ENCODE peak calls at places on chromosome 19, in five cellular contexts. G is CD8-positive, alpha-beta T cell; V is heart right ventricle; S is uterus; M is lower leg skin. F is an unnamed sample.

GRCh38 chr19:14300281-14300680 is 81.0 kb upstream of the ADGRE5 start:
- DNase-seq in G (no peak), V (no peak), S (no peak), M (no peak), F (no peak)

GRCh38 chr19:38721496-38721895 is 22.8 kb downstream of the CAPN12 start:
- DNase-seq in G (no peak), V (no peak), S (no peak), M (no peak), F (no peak)

GRCh38 chr19:3466630-3467029 is 13.7 kb downstream of the SMIM24 start:
- DNase-seq in G (no peak), V (no peak), S (peak), M (no peak), F (no peak)

GRCh38 chr19:28388988-28389387 is 824.0 kb downstream of the UQCRFS1 start:
- DNase-seq in G (no peak), V (no peak), S (no peak), M (no peak), F (no peak)

GRCh38 chr19:44552324-44552723 is 22.8 kb upstream of the CEACAM20 start:
- DNase-seq in G (no peak), V (peak), S (no peak), M (no peak), F (no peak)

GRCh38 chr19:41205995-41206394 is 13.0 kb downstream of the CYP2S1 start:
- DNase-seq in G (no peak), V (no peak), S (no peak), M (no peak), F (no peak)

GRCh38 chr19:41540041-41540695 is 35.8 kb upstream of the CEACAM21 start:
- DNase-seq in G (no peak), V (no peak), S (no peak), M (no peak), F (no peak)

GRCh38 chr19:13796301-13797057 is 1.2 kb downstream of the ZSWIM4 start:
- DNase-seq in G (no peak), V (peak), S (peak), M (peak), F (peak)

GRCh38 chr19:34734601-34735103 is 609 bp downstream of the ZNF181 start:
- DNase-seq in G (no peak), V (no peak), S (no peak), M (no peak), F (no peak)

GRCh38 chr19:44260695-44261446 is 1.2 kb downstream of the ZNF233 start:
- DNase-seq in G (no peak), V (no peak), S (no peak), M (no peak), F (no peak)

GRCh38 chr19:51514866-51515481 is 13.4 kb upstream of the SIGLEC12 start:
- DNase-seq in G (peak), V (no peak), S (no peak), M (no peak), F (no peak)

GRCh38 chr19:41700381-41701195 is 7.8 kb upstream of the CEACAM5 start:
- DNase-seq in G (no peak), V (no peak), S (no peak), M (peak), F (no peak)

GRCh38 chr19:29753934-29754305 is 38.9 kb upstream of the C19orf12 start:
- DNase-seq in G (no peak), V (no peak), S (no peak), M (no peak), F (no peak)

GRCh38 chr19:20186163-20186562 is 19.1 kb downstream of the ZNF486 start:
- DNase-seq in G (no peak), V (no peak), S (no peak), M (no peak), F (no peak)

GRCh38 chr19:42655748-42656147 is 61.0 kb upstream of the CEACAM8 start:
- DNase-seq in G (no peak), V (no peak), S (no peak), M (no peak), F (no peak)

GRCh38 chr19:12544401-12544876 is 6.8 kb downstream of the ZNF564 start:
- DNase-seq in G (no peak), V (no peak), S (no peak), M (no peak), F (no peak)

GRCh38 chr19:29956855-29957254 is 14.8 kb downstream of the URI1 start:
- DNase-seq in G (no peak), V (no peak), S (no peak), M (no peak), F (no peak)

GRCh38 chr19:55253842-55254624 is 4.8 kb downstream of the PPP6R1 start:
- DNase-seq in G (peak), V (no peak), S (no peak), M (no peak), F (peak)

GRCh38 chr19:47432091-47432490 is 12.8 kb upstream of the MEIS3 start:
- DNase-seq in G (no peak), V (no peak), S (no peak), M (no peak), F (no peak)

GRCh38 chr19:47432499-47432898 is 13.2 kb upstream of the MEIS3 start:
- DNase-seq in G (no peak), V (no peak), S (no peak), M (no peak), F (no peak)

GRCh38 chr19:47429140-47429793 is 9.9 kb upstream of the MEIS3 start:
- DNase-seq in G (no peak), V (no peak), S (no peak), M (no peak), F (no peak)

GRCh38 chr19:47428177-47428894 is 9.0 kb upstream of the MEIS3 start:
- DNase-seq in G (peak), V (peak), S (peak), M (peak), F (peak)

DNA sequence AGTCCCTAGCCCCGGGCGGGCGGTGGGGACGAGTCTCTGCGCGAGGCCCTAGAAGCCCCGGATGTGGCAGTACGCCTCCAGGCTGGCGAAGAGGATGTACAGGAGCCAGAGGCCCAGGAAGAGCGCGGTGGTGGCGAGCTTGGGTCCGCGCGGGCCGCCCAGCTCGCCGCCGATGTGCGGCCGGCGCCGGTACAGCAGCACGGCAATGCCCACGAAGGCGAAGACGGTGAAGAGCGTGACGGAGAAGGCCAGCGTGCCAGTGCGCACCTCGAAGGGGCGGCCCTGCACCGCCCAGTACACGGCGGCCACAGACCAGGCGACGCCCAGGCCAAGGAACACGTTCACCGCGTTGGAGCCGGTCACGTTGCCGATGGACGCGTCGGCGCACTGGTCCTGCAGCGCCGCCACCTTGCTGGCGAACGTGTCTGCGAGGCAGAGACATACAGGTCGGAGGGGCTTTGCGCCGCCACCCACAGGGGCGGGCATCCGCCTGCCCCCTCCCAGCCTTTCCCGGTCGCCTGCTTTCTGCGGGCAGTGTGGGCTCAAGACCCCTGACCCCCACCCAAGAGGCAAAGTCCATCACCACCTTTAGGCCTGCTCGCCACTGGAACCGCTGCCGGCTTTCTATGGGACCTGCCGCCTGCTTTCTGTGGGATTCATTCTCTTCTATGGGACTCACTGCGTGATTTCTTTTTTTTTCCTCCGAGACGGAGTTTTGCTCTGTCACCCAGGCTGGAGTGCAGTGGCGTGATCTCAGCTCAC is 10.9 kb upstream of the MEIS3 start:
- DNase-seq in G (no peak), V (no peak), S (no peak), M (no peak), F (no peak)
- TF ChIP-seq CTCF in G (no peak), V (no peak), S (peak), M (no peak), F (no peak)

GRCh38 chr19:56725829-56726424 is 54.4 kb upstream of the ZNF835 start:
- DNase-seq in G (no peak), V (no peak), S (no peak), M (no peak), F (no peak)
- TF ChIP-seq CTCF in G (no peak), V (peak), S (peak), M (no peak), F (no peak)

GRCh38 chr19:16830679-16831078 is 1.5 kb downstream of the SIN3B start:
- DNase-seq in G (no peak), V (no peak), S (no peak), M (no peak), F (no peak)
- TF ChIP-seq CTCF in G (no peak), V (no peak), S (no peak), M (no peak), F (no peak)

GRCh38 chr19:10332158-10332964 is 968 bp downstream of the RAVER1 start:
- DNase-seq in G (no peak), V (no peak), S (no peak), M (no peak), F (no peak)
- TF ChIP-seq CTCF in G (no peak), V (no peak), S (no peak), M (no peak), F (no peak)

DNA sequence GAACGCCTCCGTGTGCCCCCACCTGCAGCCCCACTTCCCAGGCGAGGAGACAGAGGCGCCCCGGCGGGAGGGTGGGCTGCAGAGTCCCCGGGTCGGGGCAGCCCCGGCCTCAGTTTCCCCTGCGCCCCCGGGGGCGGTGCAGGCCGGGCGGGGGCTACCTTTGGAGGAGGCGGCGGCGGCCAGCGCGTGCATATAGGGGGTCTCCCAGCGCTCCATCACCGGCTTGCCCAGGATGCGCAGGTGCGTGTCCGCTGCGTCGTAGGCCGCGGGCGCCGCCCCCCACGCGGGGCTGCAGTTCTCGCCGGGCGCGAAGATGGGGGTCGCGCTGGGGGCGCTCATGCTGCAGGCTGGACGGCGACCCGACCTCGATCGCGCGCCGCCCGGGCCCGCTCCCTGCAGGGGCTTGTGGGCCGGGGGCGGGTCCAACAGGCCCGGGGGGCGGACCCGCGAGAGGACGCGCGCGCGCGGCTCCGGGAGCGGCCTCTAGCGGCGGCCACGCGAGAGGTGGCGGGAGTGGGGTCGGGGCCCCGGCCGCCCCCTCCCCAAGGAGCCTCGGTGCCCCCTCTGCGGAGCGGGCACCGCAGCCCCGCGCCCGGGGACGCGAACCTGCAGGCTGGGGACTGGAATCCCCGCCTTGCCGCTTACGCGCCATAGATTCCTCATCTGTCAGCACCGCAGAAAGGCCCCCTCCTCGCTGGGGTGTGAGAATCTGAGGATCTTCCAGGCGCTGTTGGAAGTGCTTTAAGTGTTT is at the start of gene GAMT:
- DNase-seq in G (peak), V (peak), S (no peak), M (no peak), F (no peak)
- TF ChIP-seq CTCF in G (peak), V (peak), S (peak), M (no peak), F (peak)

DNA sequence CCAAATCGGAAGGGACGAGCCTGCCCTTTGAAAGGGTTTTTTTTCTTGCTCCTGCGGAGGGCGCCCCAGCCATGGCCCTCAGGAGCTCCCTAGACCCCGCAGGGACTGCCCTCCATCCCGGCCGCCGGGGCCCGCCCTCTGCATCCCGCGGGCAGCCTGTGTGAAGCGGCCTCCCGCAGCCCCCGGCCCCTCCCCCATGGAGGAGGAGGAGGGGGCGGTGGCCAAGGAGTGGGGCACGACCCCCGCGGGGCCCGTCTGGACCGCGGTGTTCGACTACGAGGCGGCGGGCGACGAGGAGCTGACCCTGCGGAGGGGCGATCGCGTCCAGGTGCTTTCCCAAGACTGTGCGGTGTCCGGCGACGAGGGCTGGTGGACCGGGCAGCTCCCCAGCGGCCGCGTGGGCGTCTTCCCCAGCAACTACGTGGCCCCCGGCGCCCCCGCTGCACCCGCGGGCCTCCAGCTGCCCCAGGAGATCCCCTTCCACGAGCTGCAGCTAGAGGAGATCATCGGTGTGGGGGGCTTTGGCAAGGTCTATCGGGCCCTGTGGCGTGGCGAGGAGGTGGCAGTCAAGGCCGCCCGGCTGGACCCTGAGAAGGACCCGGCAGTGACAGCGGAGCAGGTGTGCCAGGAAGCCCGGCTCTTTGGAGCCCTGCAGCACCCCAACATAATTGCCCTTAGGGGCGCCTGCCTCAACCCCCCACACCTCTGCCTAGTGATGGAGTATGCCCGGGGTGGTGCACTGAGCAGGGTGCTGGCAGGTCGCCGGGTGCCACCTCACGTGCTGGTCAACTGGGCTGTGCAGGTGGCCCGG is 815 bp downstream of the MAP3K10 start:
- DNase-seq in G (no peak), V (peak), S (peak), M (no peak), F (peak)
- TF ChIP-seq CTCF in G (no peak), V (no peak), S (no peak), M (no peak), F (no peak)

DNA sequence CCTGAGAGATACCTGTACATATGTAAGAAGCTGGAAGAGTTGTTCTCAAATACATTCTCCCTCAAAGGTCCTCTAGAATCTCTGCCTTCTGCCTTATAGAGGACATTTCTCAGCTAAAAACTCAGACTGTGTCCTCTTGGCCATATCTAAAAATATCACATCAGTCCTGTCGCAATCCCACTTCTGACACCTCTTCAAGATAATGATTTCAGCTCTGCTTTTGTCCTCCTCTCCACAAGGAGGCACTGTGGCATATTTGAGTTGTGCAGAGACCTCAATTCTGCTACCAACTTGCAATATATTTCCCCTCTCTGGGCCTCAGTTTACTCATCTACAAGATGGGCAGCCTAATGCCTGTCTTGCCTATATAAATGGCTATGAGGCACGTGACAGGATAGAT is 16.6 kb downstream of the ADAMTS10 start:
- DNase-seq in G (no peak), V (no peak), S (no peak), M (no peak), F (no peak)
- TF ChIP-seq CTCF in G (no peak), V (peak), S (peak), M (no peak), F (no peak)

GRCh38 chr19:32287086-32287485 is 58.3 kb upstream of the ZNF507 start:
- DNase-seq in G (no peak), V (no peak), S (no peak), M (no peak), F (no peak)
- TF ChIP-seq CTCF in G (no peak), V (no peak), S (no peak), M (no peak), F (no peak)

GRCh38 chr19:48311384-48311783 is 14.0 kb upstream of the EMP3 start:
- DNase-seq in G (no peak), V (no peak), S (no peak), M (no peak), F (no peak)

GRCh38 chr19:48303367-48303766 is 22.0 kb upstream of the EMP3 start:
- DNase-seq in G (no peak), V (no peak), S (no peak), M (no peak), F (no peak)

GRCh38 chr19:48310227-48310626 is 15.1 kb upstream of the EMP3 start:
- DNase-seq in G (no peak), V (no peak), S (no peak), M (no peak), F (no peak)

GRCh38 chr19:48303866-48304265 is 21.5 kb upstream of the EMP3 start:
- DNase-seq in G (no peak), V (no peak), S (no peak), M (no peak), F (no peak)

GRCh38 chr19:48308695-48309586 is 16.4 kb upstream of the EMP3 start:
- DNase-seq in G (no peak), V (no peak), S (no peak), M (no peak), F (no peak)
- TF ChIP-seq CTCF in G (no peak), V (peak), S (no peak), M (no peak), F (peak)

F was measured in psoas muscle.